ENCODE peak calls at places on chromosomes 13 and 19, in eight cellular contexts. S is M059J, N is occipital lobe, M is brain microvascular endothelial cell, R is ACHN, V is SK-N-SH, Y is amniotic epithelial cell, F is pancreas. J is an unnamed sample.

GRCh38 chr13:77429320-77430142 is 102.6 kb upstream of the MYCBP2 start:
- DNase-seq in S (peak), N (no peak), M (peak), R (no peak), V (no peak), Y (peak), F (no peak), J (peak)

GRCh38 chr19:15137777-15138176 is 30.6 kb downstream of the SYDE1 start:
- DNase-seq in S (peak), N (no peak), M (no peak), R (no peak), V (no peak), Y (peak), F (no peak), J (no peak)

GRCh38 chr19:39677931-39678889 is 22.5 kb downstream of the LGALS16 start:
- DNase-seq in S (peak), N (no peak), M (no peak), R (peak), V (no peak), Y (no peak), F (peak), J (no peak)

GRCh38 chr19:39645800-39646411 is 9.8 kb upstream of the LGALS16 start:
- DNase-seq in S (peak), N (no peak), M (peak), R (peak), V (no peak), Y (peak), F (no peak), J (peak)

GRCh38 chr13:30464496-30465351 is 1.0 kb downstream of the HMGB1 start:
- DNase-seq in S (peak), N (peak), M (peak), R (peak), V (peak), Y (peak), F (peak), J (peak)

GRCh38 chr19:4877753-4878490 is 10.5 kb upstream of the PLIN3 start:
- DNase-seq in S (peak), N (peak), M (no peak), R (no peak), V (peak), Y (no peak), F (peak), J (peak)

GRCh38 chr13:36447501-36447900 is 15.2 kb downstream of the CCNA1 start:
- DNase-seq in S (no peak), N (no peak), M (no peak), R (no peak), V (no peak), Y (no peak), F (no peak), J (peak)

GRCh38 chr19:42150353-42150752 is 18.1 kb upstream of the POU2F2 start:
- DNase-seq in S (no peak), N (no peak), M (no peak), R (no peak), V (peak), Y (no peak), F (peak), J (no peak)

GRCh38 chr19:10819124-10820060 is 16.6 kb downstream of the TMED1 start:
- DNase-seq in S (no peak), N (no peak), M (no peak), R (no peak), V (no peak), Y (no peak), F (no peak), J (no peak)

GRCh38 chr13:105159794-105160193 is 1375.7 kb downstream of the EFNB2 start:
- DNase-seq in S (no peak), N (no peak), M (no peak), R (no peak), V (no peak), Y (no peak), F (no peak), J (no peak)

GRCh38 chr19:45564131-45564780 is 20.3 kb downstream of the OPA3 start:
- DNase-seq in S (no peak), N (no peak), M (no peak), R (no peak), V (no peak), Y (no peak), F (no peak), J (no peak)

GRCh38 chr19:35315883-35316282 is 13.1 kb upstream of the CD22 start:
- DNase-seq in S (no peak), N (no peak), M (no peak), R (no peak), V (no peak), Y (no peak), F (no peak), J (no peak)

GRCh38 chr13:98584668-98585397 is 7.9 kb upstream of the STK24 start:
- DNase-seq in S (no peak), N (no peak), M (no peak), R (no peak), V (no peak), Y (no peak), F (no peak), J (peak)

GRCh38 chr13:95087746-95088305 is 213.4 kb downstream of the ABCC4 start:
- DNase-seq in S (peak), N (no peak), M (peak), R (no peak), V (no peak), Y (peak), F (no peak), J (peak)

GRCh38 chr19:1336079-1336684 is 47.5 kb upstream of the NDUFS7 start:
- DNase-seq in S (no peak), N (no peak), M (no peak), R (no peak), V (no peak), Y (no peak), F (no peak), J (no peak)

GRCh38 chr19:31963741-31964140 is 381.7 kb upstream of the ZNF507 start:
- DNase-seq in S (no peak), N (no peak), M (no peak), R (no peak), V (no peak), Y (no peak), F (no peak), J (no peak)

GRCh38 chr19:41816761-41817160 is 20.4 kb downstream of the CEACAM3 start:
- DNase-seq in S (no peak), N (no peak), M (no peak), R (no peak), V (no peak), Y (no peak), F (no peak), J (peak)

GRCh38 chr13:37929308-37929707 is 59.7 kb upstream of the TRPC4 start:
- DNase-seq in S (peak), N (no peak), M (no peak), R (no peak), V (no peak), Y (no peak), F (no peak), J (peak)

GRCh38 chr19:39304701-39305571 is 8.7 kb downstream of the IFNL1 start:
- DNase-seq in S (no peak), N (no peak), M (no peak), R (no peak), V (no peak), Y (no peak), F (no peak), J (no peak)

GRCh38 chr13:44816701-44817684 is 172.3 kb downstream of the NUFIP1 start:
- DNase-seq in S (peak), N (no peak), M (peak), R (no peak), V (no peak), Y (peak), F (no peak), J (no peak)

GRCh38 chr19:46533085-46534081 is 37.7 kb upstream of the PNMA8B start:
- DNase-seq in S (no peak), N (peak), M (no peak), R (no peak), V (peak), Y (no peak), F (no peak), J (no peak)